ENCODE peak calls at places on chromosomes 5 and 9, in four cellular contexts. Y is dermis blood vessel endothelial cell, X is Peyer's patch, C is kidney. R is an unnamed sample.

GRCh38 chr5:78574731-78575161 is 73.8 kb downstream of the LHFPL2 start:
- DNase-seq in Y (peak; percentile 53), X (no peak), C (no peak), R (no peak)

GRCh38 chr5:156556666-156557401 is 229.9 kb downstream of the SGCD start:
- DNase-seq in Y (no peak), X (no peak), C (no peak), R (no peak)

GRCh38 chr5:78806544-78806943 is 158.0 kb upstream of the LHFPL2 start:
- DNase-seq in Y (peak; percentile 47), X (no peak), C (no peak), R (no peak)

GRCh38 chr9:124480621-124480981 is 26.6 kb downstream of the NR5A1 start:
- DNase-seq in Y (peak; percentile 51), X (no peak), C (no peak), R (peak; percentile 98)

GRCh38 chr5:122190156-122190555 is 60.8 kb downstream of the ZNF474 start:
- DNase-seq in Y (no peak), X (no peak), C (no peak), R (no peak)

GRCh38 chr5:36200513-36200912 is 41.2 kb downstream of the NADK2 start:
- DNase-seq in Y (peak; percentile 56), X (no peak), C (no peak), R (no peak)

GRCh38 chr5:78974011-78974410 is 11.1 kb downstream of the ARSB start:
- DNase-seq in Y (no peak), X (no peak), C (no peak), R (no peak)

GRCh38 chr9:135105211-135105745 is 17.8 kb downstream of the OLFM1 start:
- DNase-seq in Y (no peak), X (no peak), C (no peak), R (no peak)

GRCh38 chr9:134355561-134356278 is 29.5 kb downstream of the RXRA start:
- DNase-seq in Y (no peak), X (no peak), C (no peak), R (no peak)

GRCh38 chr9:37622462-37622861 is 28.3 kb upstream of the FRMPD1 start:
- DNase-seq in Y (no peak), X (no peak), C (no peak), R (no peak)

GRCh38 chr5:151214614-151215545 is 9.0 kb downstream of the CCDC69 start:
- DNase-seq in Y (no peak), X (peak; percentile 97), C (no peak), R (no peak)

GRCh38 chr9:7368410-7369292 is 430.9 kb downstream of the DMAC1 start:
- DNase-seq in Y (peak; percentile 1), X (no peak), C (no peak), R (no peak)

GRCh38 chr5:76230711-76231285 is 147.6 kb downstream of the SV2C start:
- DNase-seq in Y (no peak), X (no peak), C (no peak), R (no peak)

GRCh38 chr9:76602191-76602590 is 143.2 kb downstream of the GCNT1 start:
- DNase-seq in Y (no peak), X (no peak), C (no peak), R (no peak)

GRCh38 chr9:122192261-122192875 is 32.7 kb downstream of the MORN5 start:
- DNase-seq in Y (peak; percentile 30), X (no peak), C (no peak), R (no peak)

GRCh38 chr5:77643654-77644404 is 5.3 kb upstream of the OTP start:
- DNase-seq in Y (no peak), X (no peak), C (no peak), R (no peak)

GRCh38 chr9:112012026-112012902 is 115.7 kb downstream of the UGCG start:
- DNase-seq in Y (peak; percentile 91), X (peak; percentile 65), C (no peak), R (peak; percentile 30)

GRCh38 chr5:65823174-65823573 is 101.2 kb downstream of the NLN start:
- DNase-seq in Y (no peak), X (no peak), C (no peak), R (no peak)

GRCh38 chr5:158135682-158136176 is 276.8 kb upstream of the CLINT1 start:
- DNase-seq in Y (no peak), X (no peak), C (no peak), R (no peak)

GRCh38 chr9:133119461-133120342 is 1.3 kb downstream of the RALGDS start:
- DNase-seq in Y (peak; percentile 43), X (no peak), C (peak; percentile 80), R (no peak)

GRCh38 chr9:118882674-118883073 is 486.6 kb downstream of the BRINP1 start:
- DNase-seq in Y (no peak), X (no peak), C (no peak), R (no peak)

GRCh38 chr5:119357309-119357708 is 1.5 kb downstream of the TNFAIP8 start:
- DNase-seq in Y (no peak), X (no peak), C (no peak), R (no peak)

GRCh38 chr9:136302527-136302926 is 1.4 kb downstream of the CCDC187 start:
- DNase-seq in Y (no peak), X (no peak), C (peak; percentile 52), R (no peak)

GRCh38 chr9:23826120-23826629 is at the start of gene ELAVL2:
- DNase-seq in Y (peak; percentile 92), X (peak; percentile 29), C (peak; percentile 92), R (no peak)

GRCh38 chr9:132078369-132079356 is 1.0 kb downstream of the MED27 start:
- DNase-seq in Y (peak; percentile 33), X (peak; percentile 19), C (no peak), R (no peak)

GRCh38 chr9:126533911-126534300 is 79.8 kb upstream of the LMX1B start:
- DNase-seq in Y (no peak), X (no peak), C (peak; percentile 47), R (no peak)

GRCh38 chr9:130707225-130707976 is 13.8 kb downstream of the EXOSC2 start:
- DNase-seq in Y (peak; percentile 84), X (peak; percentile 68), C (no peak), R (no peak)

GRCh38 chr9:21991039-21991959 is 2.9 kb downstream of the CDKN2A start:
- DNase-seq in Y (no peak), X (no peak), C (no peak), R (no peak)

GRCh38 chr5:60473654-60474053 is 226.3 kb downstream of the DEPDC1B start:
- DNase-seq in Y (no peak), X (no peak), C (no peak), R (no peak)

GRCh38 chr5:172798422-172799215 is 27.6 kb upstream of the DUSP1 start:
- DNase-seq in Y (peak; percentile 67), X (no peak), C (no peak), R (no peak)

R was measured in HuH-7.5.